ENCODE peak calls at places on chromosomes 6 and 20, in four cellular contexts. E is lower leg skin, S is IMR-90, O is A549. B is an unnamed sample.

GRCh38 chr20:11094711-11095110 is 420.9 kb upstream of the JAG1 start:
- DNase-seq in E (no peak), S (no peak), O (no peak), B (no peak)

GRCh38 chr20:12044969-12045368 is 127.3 kb downstream of the BTBD3 start:
- DNase-seq in E (no peak), S (no peak), O (no peak), B (no peak)

GRCh38 chr6:105900120-105900937 is 185.8 kb upstream of the PRDM1 start:
- DNase-seq in E (no peak), S (peak; percentile 91), O (no peak), B (peak; percentile 42)

GRCh38 chr20:64237316-64237715 is 18.2 kb upstream of the PCMTD2 start:
- DNase-seq in E (no peak), S (no peak), O (no peak), B (no peak)

GRCh38 chr20:56626367-56627121 is 2.6 kb upstream of the TFAP2C start:
- DNase-seq in E (peak; percentile 91), S (no peak), O (peak; percentile 50), B (peak; percentile 71)

GRCh38 chr6:84522135-84522535 is 242.3 kb downstream of the TBX18 start:
- DNase-seq in E (no peak), S (peak; percentile 69), O (peak; percentile 10), B (peak; percentile 76)

GRCh38 chr20:37194616-37195015 is 15.3 kb upstream of the MROH8 start:
- DNase-seq in E (peak; percentile 76), S (no peak), O (no peak), B (no peak)

GRCh38 chr20:19913927-19914614 is 103.1 kb upstream of the NAA20 start:
- DNase-seq in E (no peak), S (peak; percentile 51), O (no peak), B (peak; percentile 98)

DNA sequence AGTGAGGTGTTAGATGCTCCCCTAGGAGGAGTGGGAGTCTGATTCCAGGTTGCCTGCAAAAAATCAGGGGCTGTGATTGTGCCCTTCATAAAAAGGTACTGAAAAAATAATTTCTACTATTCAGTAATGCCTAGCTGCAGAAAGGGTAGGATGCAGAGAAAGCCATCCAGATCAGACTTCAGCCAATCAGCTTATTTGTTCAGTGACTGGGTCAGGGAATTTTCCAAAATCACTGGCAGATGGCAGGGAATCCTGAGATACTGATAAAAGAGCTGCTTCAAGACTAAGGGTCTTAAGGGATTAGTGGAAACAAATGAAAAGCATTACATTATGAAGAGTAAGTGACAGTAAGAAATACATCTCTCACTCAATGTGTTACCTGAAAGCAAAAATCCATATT is 42.8 kb upstream of the MTRF1L start:
- DNase-seq in E (no peak), S (no peak), O (no peak), B (no peak)
- H3K4me3 ChIP-seq in E (no peak overlapping the region), S (no peak overlapping the region), O (no peak overlapping the region), B (no peak overlapping the region)

GRCh38 chr20:32189123-32189410 is 18.5 kb downstream of the PLAGL2 start:
- DNase-seq in E (no peak), S (no peak), O (no peak), B (no peak)
- H3K4me3 ChIP-seq in E (no peak overlapping the region), S (no peak overlapping the region), O (no peak overlapping the region), B (no peak overlapping the region)

DNA sequence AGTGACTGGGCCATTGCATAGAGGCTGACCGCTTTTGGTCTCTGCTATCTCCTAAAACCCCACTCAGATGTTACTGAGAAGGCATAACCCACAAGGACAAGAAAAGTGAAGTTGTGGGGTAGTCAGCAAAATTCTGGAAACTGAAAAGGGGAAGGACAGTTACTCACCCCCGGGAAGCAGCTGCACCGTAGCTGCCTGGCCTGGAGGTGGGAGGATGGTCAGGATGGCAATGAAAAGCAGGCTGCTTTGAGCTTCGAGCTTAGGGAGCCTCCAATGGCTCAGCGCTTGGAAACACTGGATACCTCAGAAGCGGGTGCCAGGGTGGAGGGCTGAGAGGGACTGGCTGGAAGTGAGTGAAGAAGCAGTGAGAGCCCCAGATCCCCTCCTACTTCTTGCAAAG is 56.0 kb downstream of the KCNK5 start:
- DNase-seq in E (peak; percentile 58), S (no peak), O (no peak), B (no peak)
- H3K4me3 ChIP-seq in E (no peak overlapping the region), S (no peak overlapping the region), O (no peak overlapping the region), B (no peak overlapping the region)

GRCh38 chr20:21712443-21713059 is 7.1 kb downstream of the PAX1 start:
- DNase-seq in E (no peak), S (no peak), O (no peak), B (no peak)

GRCh38 chr20:21713901-21714296 is 8.4 kb downstream of the PAX1 start:
- DNase-seq in E (no peak), S (no peak), O (no peak), B (no peak)

GRCh38 chr20:21715193-21715881 is 9.9 kb downstream of the PAX1 start:
- DNase-seq in E (no peak), S (no peak), O (no peak), B (no peak)

GRCh38 chr20:21713470-21713869 is 8.0 kb downstream of the PAX1 start:
- DNase-seq in E (no peak), S (no peak), O (no peak), B (no peak)

GRCh38 chr20:21714297-21715192 is 9.1 kb downstream of the PAX1 start:
- DNase-seq in E (no peak), S (no peak), O (no peak), B (no peak)
- H3K4me3 ChIP-seq in E (no peak overlapping the region), S (no peak overlapping the region), O (no peak overlapping the region), B (no peak overlapping the region)

GRCh38 chr20:5081196-5081595 is 38.6 kb downstream of the PCNA start:
- DNase-seq in E (no peak), S (no peak), O (no peak), B (no peak)

GRCh38 chr20:5080384-5080877 is 39.3 kb downstream of the PCNA start:
- DNase-seq in E (peak; percentile 93), S (peak; percentile 54), O (no peak), B (no peak)

GRCh38 chr20:5078399-5078958 is 41.3 kb downstream of the PCNA start:
- DNase-seq in E (peak; percentile 90), S (peak; percentile 66), O (peak; percentile 60), B (peak; percentile 62)

GRCh38 chr20:5074050-5074674 is 45.6 kb downstream of the PCNA start:
- DNase-seq in E (no peak), S (no peak), O (no peak), B (no peak)

GRCh38 chr20:5077761-5078387 is 41.9 kb downstream of the PCNA start:
- DNase-seq in E (no peak), S (no peak), O (no peak), B (no peak)
- H3K4me3 ChIP-seq in E (no peak overlapping the region), S (peak overlapping the region; percentile 38), O (no peak overlapping the region), B (no peak overlapping the region)

GRCh38 chr6:85772641-85773040 is 130.0 kb upstream of the SYNCRIP start:
- DNase-seq in E (no peak), S (no peak), O (no peak), B (no peak)

GRCh38 chr6:85771455-85771854 is 128.8 kb upstream of the SYNCRIP start:
- DNase-seq in E (no peak), S (no peak), O (no peak), B (no peak)

GRCh38 chr6:85775883-85776282 is 133.2 kb upstream of the SYNCRIP start:
- DNase-seq in E (no peak), S (no peak), O (no peak), B (no peak)

GRCh38 chr6:85771925-85772430 is 129.3 kb upstream of the SYNCRIP start:
- DNase-seq in E (no peak), S (no peak), O (no peak), B (no peak)
- H3K4me3 ChIP-seq in E (no peak overlapping the region), S (no peak overlapping the region), O (no peak overlapping the region), B (no peak overlapping the region)

B was measured in epithelial cell of esophagus.